ENCODE peak calls at places on chromosomes 11 and 22, in seven cellular contexts. W is astrocyte, U is fibroblast of pulmonary artery, G is iris pigment epithelial cell, V is progenitor cell of endocrine pancreas, O is kidney epithelial cell, Y is right cardiac atrium. Z is an unnamed sample.
A peak's percentile ranks its signal among the peaks of the same experiment; 100 is the strongest.

GRCh38 chr11:112784323-112785073 is 176.7 kb upstream of the NCAM1 start:
- DNase-seq in W (peak; percentile 94), V (no peak), U (peak; percentile 92), G (peak; percentile 8), Y (peak; percentile 86), O (peak; percentile 12), Z (no peak)

GRCh38 chr11:86161373-86162255 is 82.9 kb upstream of the EED start:
- DNase-seq in O (no peak), W (no peak), U (no peak), Y (no peak), V (no peak), G (no peak), Z (no peak)

GRCh38 chr11:30310623-30311022 is 12.3 kb upstream of the ARL14EP start:
- DNase-seq in O (no peak), U (no peak), Y (no peak), W (no peak), V (no peak), G (no peak), Z (no peak)

GRCh38 chr11:119540370-119541125 is 117.6 kb upstream of the THY1 start:
- DNase-seq in G (no peak), U (no peak), W (no peak), V (no peak), Y (no peak), O (no peak), Z (no peak)

GRCh38 chr22:43521716-43522115 is 109.9 kb downstream of the MPPED1 start:
- DNase-seq in Y (no peak), G (no peak), W (no peak), V (no peak), O (no peak), U (no peak), Z (no peak)

GRCh38 chr22:23163665-23164064 is 16.6 kb upstream of the BCR start:
- DNase-seq in U (no peak), O (no peak), V (no peak), W (no peak), Y (peak; percentile 67), G (no peak), Z (no peak)

GRCh38 chr11:79189604-79190003 is 251.2 kb downstream of the TENM4 start:
- DNase-seq in Y (no peak), W (no peak), O (no peak), U (no peak), G (no peak), V (no peak), Z (no peak)

GRCh38 chr22:36759481-36760159 is 16.3 kb downstream of the IFT27 start:
- DNase-seq in W (no peak), U (no peak), G (no peak), O (no peak), Y (no peak), V (no peak), Z (no peak)

GRCh38 chr11:69521461-69521860 is 40.0 kb downstream of the LINC01488 start:
- DNase-seq in O (no peak), W (no peak), Y (no peak), V (no peak), U (no peak), G (no peak), Z (no peak)

GRCh38 chr11:88590366-88590765 is 252.8 kb upstream of the CTSC start:
- DNase-seq in U (no peak), V (no peak), O (no peak), Y (no peak), G (no peak), W (peak; percentile 61), Z (no peak)

GRCh38 chr22:47601666-47602065 is 839.2 kb downstream of the TBC1D22A start:
- DNase-seq in G (no peak), O (no peak), U (no peak), W (no peak), Y (no peak), V (no peak), Z (no peak)

GRCh38 chr22:27874185-27874584 is 44.9 kb downstream of the PITPNB start:
- DNase-seq in V (no peak), O (no peak), G (no peak), W (no peak), U (no peak), Y (no peak), Z (no peak)

GRCh38 chr22:43296279-43296902 is 46.8 kb downstream of the SCUBE1 start:
- DNase-seq in W (no peak), V (no peak), O (no peak), Y (peak; percentile 7), G (no peak), U (no peak), Z (no peak)

GRCh38 chr11:94673353-94673752 is 94.8 kb upstream of the AMOTL1 start:
- DNase-seq in W (no peak), V (no peak), U (no peak), O (no peak), G (no peak), Y (no peak), Z (no peak)

GRCh38 chr11:121930004-121930965 is 185.7 kb downstream of the BLID start:
- DNase-seq in V (no peak), Y (no peak), O (peak; percentile 49), G (peak; percentile 24), U (peak; percentile 46), W (peak; percentile 52), Z (peak; percentile 78)

GRCh38 chr11:91691872-91692271 is 532.7 kb upstream of the FAT3 start:
- DNase-seq in V (no peak), W (no peak), G (no peak), U (no peak), Y (no peak), O (no peak), Z (no peak)

GRCh38 chr11:126474220-126474619 is 118.7 kb downstream of the ST3GAL4 start:
- DNase-seq in V (no peak), O (no peak), W (no peak), Y (no peak), U (no peak), G (no peak), Z (no peak)

GRCh38 chr11:18081551-18081950 is 24.3 kb downstream of the SAAL1 start:
- DNase-seq in Y (no peak), V (no peak), U (no peak), W (no peak), O (no peak), G (no peak), Z (no peak)

GRCh38 chr11:11313426-11313825 is 39.6 kb downstream of the CSNK2A3 start:
- DNase-seq in U (peak; percentile 45), W (peak; percentile 20), Y (no peak), O (peak; percentile 45), V (no peak), G (peak; percentile 50), Z (no peak)

GRCh38 chr22:48630444-48630777 is 1197.3 kb downstream of the BRD1 start:
- DNase-seq in U (no peak), V (no peak), W (no peak), G (no peak), O (no peak), Y (no peak), Z (no peak)

GRCh38 chr11:108435066-108435465 is 32.3 kb downstream of the C11orf65 start:
- DNase-seq in V (no peak), W (no peak), Y (no peak), U (no peak), G (no peak), O (no peak), Z (no peak)

GRCh38 chr11:3073029-3073435 is 15.8 kb upstream of the CARS1 start:
- DNase-seq in V (no peak), G (peak; percentile 42), Y (no peak), U (peak; percentile 95), W (peak; percentile 89), O (peak; percentile 75), Z (peak; percentile 34)

GRCh38 chr11:103609117-103610066 is 427.0 kb upstream of the DDI1 start:
- DNase-seq in W (peak; percentile 97), G (peak; percentile 96), Y (no peak), O (peak; percentile 94), V (no peak), U (peak; percentile 96), Z (no peak)

GRCh38 chr11:26905368-26905767 is 88.5 kb upstream of the FIBIN start:
- DNase-seq in W (peak; percentile 44), O (no peak), V (no peak), G (peak; percentile 46), U (peak; percentile 28), Y (no peak), Z (no peak)

GRCh38 chr11:20087118-20087521 is 73.2 kb downstream of the DBX1 start:
- DNase-seq in U (peak; percentile 24), V (no peak), O (peak; percentile 31), G (peak; percentile 47), Y (no peak), W (peak; percentile 93), Z (no peak)

GRCh38 chr11:107301886-107302285 is 155.7 kb downstream of the CWF19L2 start:
- DNase-seq in O (no peak), W (peak; percentile 2), G (peak; percentile 5), V (no peak), Y (no peak), U (peak; percentile 1), Z (no peak)

GRCh38 chr11:71103266-71103665 is 149.1 kb downstream of the SHANK2 start:
- DNase-seq in Y (no peak), W (no peak), O (no peak), G (no peak), U (peak; percentile 5), V (no peak), Z (no peak)

GRCh38 chr22:37244114-37244921 is at the start of gene RAC2:
- DNase-seq in U (peak; percentile 83), G (peak; percentile 78), O (no peak), W (peak; percentile 39), V (no peak), Y (peak; percentile 72), Z (no peak)

GRCh38 chr11:13745165-13745564 is 76.7 kb downstream of the FAR1 start:
- DNase-seq in O (no peak), G (peak; percentile 5), V (no peak), Y (no peak), U (peak; percentile 27), W (no peak), Z (no peak)

Z was measured in NCI-H526 treated with DMSO at 0.1 percent for 48 hours.